ENCODE peak calls at places on chromosomes 4 and X, in ten cellular contexts. M is GM13977; G is WTC11; D is cardiac muscle cell; J is CD14-positive monocyte; R is pancreas; T is CD8-positive, alpha-beta T cell; C is right lobe of liver; B is AG04450; Q is left ventricle myocardium inferior. X is an unnamed sample.

GRCh38 chr4:146342600-146343192 is 128.4 kb downstream of the REELD1 start:
- DNase-seq in M (peak), G (peak), D (peak), J (no peak), R (no peak), T (no peak), C (no peak), B (no peak), Q (no peak), X (no peak)

GRCh38 chrX:48802089-48802812 is 384 bp downstream of the HDAC6 start:
- DNase-seq in M (peak), G (peak), D (peak), J (peak), R (peak), T (peak), C (peak), B (peak), Q (peak), X (peak)

GRCh38 chrX:111608724-111609123 is 72.2 kb upstream of the ALG13 start:
- DNase-seq in M (no peak), G (no peak), D (no peak), J (no peak), R (no peak), T (no peak), C (no peak), B (no peak), Q (no peak), X (no peak)

GRCh38 chr4:828641-829271 is 2.8 kb upstream of the CPLX1 start:
- DNase-seq in M (no peak), G (peak), D (no peak), J (no peak), R (peak), T (no peak), C (peak), B (no peak), Q (peak), X (no peak)

GRCh38 chr4:164997324-164997723 is 19.9 kb upstream of the TRIM61 start:
- DNase-seq in M (no peak), G (no peak), D (no peak), J (no peak), R (no peak), T (no peak), C (no peak), B (no peak), Q (no peak), X (no peak)

GRCh38 chr4:80111276-80111675 is 38.2 kb upstream of the ANTXR2 start:
- DNase-seq in M (no peak), G (no peak), D (no peak), J (no peak), R (no peak), T (no peak), C (no peak), B (no peak), Q (no peak), X (no peak)

GRCh38 chrX:4932790-4933189 is 1219.3 kb upstream of the PRKX start:
- DNase-seq in M (no peak), G (no peak), D (no peak), J (no peak), R (no peak), T (no peak), C (no peak), B (no peak), Q (no peak), X (no peak)

GRCh38 chrX:131783555-131784338 is 239.4 kb upstream of the STK26 start:
- DNase-seq in M (no peak), G (no peak), D (no peak), J (no peak), R (peak), T (no peak), C (no peak), B (no peak), Q (no peak), X (no peak)

GRCh38 chr4:141957416-141957815 is 321.0 kb downstream of the IL15 start:
- DNase-seq in M (no peak), G (no peak), D (no peak), J (no peak), R (no peak), T (no peak), C (no peak), B (no peak), Q (no peak), X (no peak)

GRCh38 chr4:151691639-151692442 is 69.0 kb downstream of the GATB start:
- DNase-seq in M (no peak), G (no peak), D (no peak), J (no peak), R (no peak), T (no peak), C (no peak), B (no peak), Q (peak), X (no peak)

GRCh38 chrX:68234171-68234910 is 199.0 kb downstream of the OPHN1 start:
- DNase-seq in M (no peak), G (peak), D (peak), J (no peak), R (no peak), T (no peak), C (no peak), B (no peak), Q (no peak), X (no peak)

DNA sequence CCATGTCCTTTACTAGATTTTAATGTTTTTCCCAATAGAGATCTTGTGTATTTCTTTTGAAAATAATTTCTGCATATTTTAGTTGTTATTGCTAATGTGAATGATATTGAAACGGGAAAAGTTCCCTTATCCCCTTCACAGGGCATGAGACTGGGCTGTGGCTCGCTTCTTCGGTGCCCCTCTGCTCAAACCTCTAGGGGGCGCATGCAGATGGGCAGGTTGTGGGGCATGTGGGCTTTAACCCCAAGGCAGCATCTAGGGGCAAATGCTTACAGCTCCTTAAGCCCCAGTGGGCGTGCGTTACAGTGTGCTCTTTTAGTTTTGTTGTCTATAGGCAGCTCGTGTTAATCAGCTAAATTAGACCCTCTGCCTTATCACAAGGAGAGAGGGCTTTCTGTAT is 194.7 kb downstream of the OPHN1 start:
- DNase-seq in M (no peak), G (peak), D (no peak), J (no peak), R (no peak), T (no peak), C (no peak), B (no peak), Q (no peak), X (no peak)
- TF ChIP-seq CTCF in M (peak), G (peak), D (peak), J (peak), R (no peak), T (no peak), C (peak), B (peak), Q (peak), X (peak)

DNA sequence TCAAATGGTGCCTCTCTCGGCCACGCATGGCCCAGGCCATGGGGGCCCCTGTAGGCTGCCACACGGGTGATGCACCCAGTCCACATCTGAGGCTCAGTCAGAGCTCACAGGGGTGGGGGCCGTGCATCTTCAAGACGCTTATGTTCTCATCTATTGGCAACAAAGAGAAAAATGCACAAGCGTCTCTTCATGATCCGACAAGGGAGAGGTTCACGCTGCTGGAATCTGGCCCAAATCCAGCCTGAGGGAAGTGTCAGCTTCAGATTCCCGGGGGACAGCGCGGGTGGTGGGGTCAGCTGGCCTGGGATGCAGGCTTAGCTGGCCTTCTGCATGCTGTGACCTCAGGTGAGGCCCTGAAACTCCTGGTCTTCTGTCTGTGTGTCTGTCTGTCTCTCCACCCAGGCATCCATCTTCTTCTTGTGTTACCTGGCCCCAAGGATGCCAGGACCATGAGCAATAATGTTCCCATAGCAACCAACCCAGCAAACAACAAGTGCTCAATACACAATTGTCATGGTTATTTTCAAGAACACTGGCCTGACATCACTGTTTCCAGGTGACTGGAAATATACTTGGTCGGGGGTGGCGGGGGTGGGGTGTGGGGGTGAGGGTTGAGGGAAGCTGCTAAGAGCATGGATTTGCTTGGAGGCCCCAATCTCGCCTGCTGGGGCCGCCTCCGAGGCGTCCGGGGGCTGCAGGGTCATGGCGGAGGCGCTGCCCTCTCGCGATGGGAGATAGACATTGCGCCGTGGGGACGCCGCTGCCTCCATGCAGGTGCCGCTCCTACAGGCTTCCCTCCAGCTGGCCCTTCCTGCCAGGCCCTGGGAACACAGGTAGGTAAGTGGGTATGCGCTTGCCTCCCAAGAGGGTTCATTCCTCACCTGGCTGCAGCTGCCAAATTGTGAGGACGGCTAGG is 48.3 kb downstream of the ABLIM2 start:
- DNase-seq in M (no peak), G (peak), D (peak), J (no peak), R (no peak), T (no peak), C (no peak), B (no peak), Q (no peak), X (no peak)
- TF ChIP-seq CTCF in M (peak), G (peak), D (no peak), J (no peak), R (no peak), T (no peak), C (no peak), B (peak), Q (no peak), X (peak)

GRCh38 chr4:181578911-181579310 is 664.3 kb upstream of the TENM3 start:
- DNase-seq in M (no peak), G (no peak), D (no peak), J (no peak), R (no peak), T (no peak), C (no peak), B (no peak), Q (no peak), X (no peak)

GRCh38 chr4:181582595-181582994 is 660.6 kb upstream of the TENM3 start:
- DNase-seq in M (no peak), G (peak), D (no peak), J (no peak), R (no peak), T (no peak), C (no peak), B (no peak), Q (no peak), X (no peak)
- TF ChIP-seq CTCF in M (peak), G (peak), D (no peak), J (no peak), R (no peak), T (no peak), C (no peak), B (peak), Q (no peak), X (no peak)

DNA sequence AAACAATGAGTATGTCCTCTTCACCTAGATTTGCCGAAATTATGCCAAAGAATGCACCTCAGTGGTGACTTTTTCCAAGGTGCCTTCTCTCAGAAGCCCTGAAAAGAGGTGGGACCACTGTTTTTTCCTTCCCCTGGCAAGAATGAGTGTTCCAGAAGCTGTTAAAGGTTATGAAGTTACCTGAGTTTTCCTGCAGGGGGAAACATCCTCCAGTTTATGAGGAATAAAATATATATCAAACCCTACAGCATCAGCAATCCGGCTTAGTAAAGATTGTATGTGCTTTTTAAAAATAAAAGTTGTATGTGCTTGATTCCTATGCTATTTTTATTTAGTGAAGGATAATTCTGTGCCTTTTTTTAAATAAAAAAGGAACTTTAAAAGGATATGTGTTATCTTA is 73.3 kb downstream of the RBM46 start:
- DNase-seq in M (no peak), G (no peak), D (peak), J (no peak), R (no peak), T (no peak), C (no peak), B (no peak), Q (no peak), X (no peak)
- TF ChIP-seq CTCF in M (no peak), G (no peak), D (peak), J (no peak), R (no peak), T (no peak), C (peak), B (peak), Q (peak), X (peak)

GRCh38 chr4:95095352-95095974 is 337.7 kb downstream of the BMPR1B start:
- DNase-seq in M (no peak), G (no peak), D (peak), J (no peak), R (no peak), T (no peak), C (no peak), B (no peak), Q (no peak), X (no peak)
- TF ChIP-seq CTCF in M (peak), G (peak), D (peak), J (no peak), R (peak), T (no peak), C (peak), B (peak), Q (peak), X (peak)

GRCh38 chrX:28659269-28659668 is 72.0 kb downstream of the IL1RAPL1 start:
- DNase-seq in M (no peak), G (peak), D (no peak), J (no peak), R (no peak), T (no peak), C (peak), B (no peak), Q (no peak), X (no peak)
- TF ChIP-seq CTCF in M (peak), G (peak), D (peak), J (peak), R (no peak), T (no peak), C (peak), B (peak), Q (no peak), X (peak)

DNA sequence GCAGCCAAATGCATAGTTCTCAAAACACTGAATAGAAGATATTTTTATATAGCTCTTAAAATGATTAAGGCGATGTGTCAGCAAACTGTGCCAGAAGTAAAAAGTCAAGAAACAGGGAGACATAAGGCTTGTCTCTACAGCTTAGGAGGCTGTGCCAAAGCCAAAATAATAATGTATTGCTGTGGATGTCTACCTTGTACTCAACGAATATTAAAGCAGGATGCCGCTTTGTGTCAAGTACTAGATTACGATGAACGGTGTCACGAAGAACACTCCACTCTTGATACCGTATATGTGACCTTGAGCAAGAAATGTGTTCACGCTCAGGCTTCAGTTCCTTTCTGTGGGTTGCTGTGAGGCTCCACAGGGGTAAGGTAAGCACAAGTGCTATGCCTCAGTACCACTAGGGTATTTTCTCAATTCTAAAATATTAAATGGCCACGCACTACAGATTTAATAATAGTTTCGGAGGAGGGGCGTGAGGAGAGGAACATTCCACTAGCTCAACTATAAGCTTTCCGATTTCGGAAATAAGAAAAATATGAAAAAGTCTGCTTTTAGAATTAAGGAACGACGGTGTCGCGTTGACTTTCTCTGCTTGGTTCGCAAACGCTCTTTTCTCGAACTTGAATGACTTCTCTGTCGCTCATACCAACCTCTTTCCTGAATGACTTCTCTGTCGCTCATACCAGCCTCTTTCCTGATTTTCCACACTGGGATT is 679 bp upstream of the SCOC start:
- DNase-seq in M (peak), G (no peak), D (peak), J (no peak), R (no peak), T (no peak), C (no peak), B (no peak), Q (no peak), X (no peak)
- TF ChIP-seq CTCF in M (no peak), G (no peak), D (no peak), J (no peak), R (no peak), T (peak), C (no peak), B (no peak), Q (peak), X (peak)

GRCh38 chr4:122309988-122310626 is 68.7 kb upstream of the ADAD1 start:
- DNase-seq in M (no peak), G (no peak), D (no peak), J (no peak), R (no peak), T (no peak), C (no peak), B (no peak), Q (no peak), X (no peak)
- TF ChIP-seq CTCF in M (peak), G (peak), D (peak), J (peak), R (no peak), T (peak), C (peak), B (peak), Q (peak), X (peak)

X was measured in retinal pigment epithelial cell.